ENCODE peak calls at places on chromosomes 11 and 22, in six cellular contexts. K is IMR-90, U is H9, P is fibroblast of lung, H is astrocyte, D is GM23248. S is an unnamed sample. For H3K4me1, the result is how much of the 10 kb centered on the place peaks cover.

GRCh38 chr11:28526406-28526751 is 418.2 kb downstream of the METTL15 start:
- DNase-seq in K (peak), U (no peak), P (peak), H (no peak), D (peak), S (no peak)

GRCh38 chr11:122981388-122982264 is at the start of gene BSX:
- DNase-seq in K (peak), U (peak), P (peak), H (peak), D (peak), S (peak)

GRCh38 chr22:24473278-24473677 is 21.9 kb upstream of the UPB1 start:
- DNase-seq in K (no peak), U (no peak), P (no peak), H (no peak), D (no peak), S (no peak)

GRCh38 chr11:6607190-6607635 is 3.6 kb downstream of the ILK start:
- DNase-seq in K (no peak), U (no peak), P (peak), H (peak), D (no peak), S (no peak)

GRCh38 chr11:132475046-132475445 is 1057.3 kb downstream of the OPCML start:
- DNase-seq in K (no peak), U (no peak), P (peak), H (peak), D (peak), S (no peak)

GRCh38 chr22:29747832-29748231 is 19.0 kb downstream of the ZMAT5 start:
- DNase-seq in K (no peak), U (no peak), P (no peak), H (no peak), D (no peak), S (no peak)

GRCh38 chr11:68763181-68763721 is 11.9 kb upstream of the TESMIN start:
- DNase-seq in K (no peak), U (no peak), P (no peak), H (no peak), D (no peak), S (no peak)

GRCh38 chr22:19270873-19271272 is 20.6 kb downstream of the CLTCL1 start:
- DNase-seq in K (no peak), U (no peak), P (no peak), H (no peak), D (no peak), S (no peak)

GRCh38 chr22:46084376-46084775 is 66.0 kb upstream of the PPARA start:
- DNase-seq in K (no peak), U (no peak), P (no peak), H (no peak), D (no peak), S (no peak)

GRCh38 chr11:57180964-57181363 is 789 bp upstream of the LRRC55 start:
- DNase-seq in K (no peak), U (no peak), P (no peak), H (no peak), D (no peak), S (no peak)

GRCh38 chr11:7826316-7826715 is 29.6 kb upstream of the OR5P2 start:
- DNase-seq in K (no peak), U (no peak), P (no peak), H (no peak), D (no peak), S (no peak)

GRCh38 chr11:74725701-74726100 is 5.5 kb downstream of the CHRDL2 start:
- DNase-seq in K (peak), U (no peak), P (no peak), H (no peak), D (no peak), S (no peak)

GRCh38 chr11:101738494-101738893 is 154.7 kb upstream of the TRPC6 start:
- DNase-seq in K (no peak), U (no peak), P (no peak), H (no peak), D (no peak), S (no peak)

GRCh38 chr11:72834905-72835304 is 20.7 kb downstream of the ATG16L2 start:
- DNase-seq in K (no peak), U (no peak), P (no peak), H (no peak), D (no peak), S (no peak)

GRCh38 chr11:131998020-131998419 is 627.6 kb downstream of the NTM start:
- DNase-seq in K (no peak), U (no peak), P (no peak), H (no peak), D (no peak), S (no peak)

GRCh38 chr11:69680688-69681087 is 5.5 kb upstream of the LTO1 start:
- DNase-seq in K (no peak), U (no peak), P (no peak), H (no peak), D (no peak), S (no peak)

GRCh38 chr22:20530368-20531153 is 23.2 kb downstream of the MED15 start:
- DNase-seq in K (peak), U (no peak), P (peak), H (peak), D (peak), S (peak)

GRCh38 chr22:37243402-37244113 is 511 bp downstream of the RAC2 start:
- DNase-seq in K (no peak), U (no peak), P (no peak), H (no peak), D (no peak), S (no peak)

GRCh38 chr22:20803696-20804324 is 29.9 kb downstream of the SERPIND1 start:
- DNase-seq in K (peak), U (peak), P (peak), H (no peak), D (peak), S (peak)

GRCh38 chr11:122871302-122871701 is 11.3 kb upstream of the JHY start:
- DNase-seq in K (no peak), U (no peak), P (no peak), H (no peak), D (no peak), S (no peak)

GRCh38 chr11:46290598-46291309 is 13.3 kb downstream of the CREB3L1 start:
- DNase-seq in K (peak), U (peak), P (peak), H (peak), D (peak), S (peak)

GRCh38 chr11:84526250-84526649 is 1100.9 kb downstream of the DLG2 start:
- DNase-seq in K (no peak), U (no peak), P (no peak), H (no peak), D (peak), S (peak)

GRCh38 chr22:31841029-31841827 is 87.4 kb downstream of the DEPDC5 start:
- DNase-seq in K (no peak), U (no peak), P (no peak), H (no peak), D (no peak), S (no peak)

GRCh38 chr22:46455453-46455852 is 82.0 kb downstream of the CELSR1 start:
- DNase-seq in K (no peak), U (no peak), P (no peak), H (no peak), D (no peak), S (no peak)

GRCh38 chr11:69321877-69322350 is 28.0 kb downstream of the MYEOV start:
- DNase-seq in K (peak), U (no peak), P (peak), H (peak), D (peak), S (peak)

GRCh38 chr11:128052912-128053641 is 534.3 kb downstream of the ETS1 start:
- DNase-seq in K (peak), U (no peak), P (peak), H (peak), D (peak), S (peak)

GRCh38 chr22:37068859-37069258 is 17.3 kb downstream of the KCTD17 start:
- DNase-seq in K (no peak), U (peak), P (no peak), H (no peak), D (peak), S (no peak)

GRCh38 chr11:1888811-1889526 is 2.7 kb downstream of the PRR33 start:
- DNase-seq in K (no peak), U (no peak), P (no peak), H (no peak), D (no peak), S (no peak)

GRCh38 chr22:37210041-37210803 is 2.1 kb downstream of the SSTR3 start:
- DNase-seq in K (no peak), U (no peak), P (no peak), H (no peak), D (no peak), S (no peak)

GRCh38 chr11:69427337-69427736 is 54.1 kb upstream of the LINC01488 start:
- DNase-seq in K (no peak), U (no peak), P (no peak), H (no peak), D (no peak), S (no peak)

GRCh38 chr11:62494246-62494645 is 52.4 kb downstream of the AHNAK start:
- DNase-seq in K (no peak), U (no peak), P (no peak), H (no peak), D (no peak), S (no peak)

GRCh38 chr11:109963101-109963500 is 130.1 kb upstream of the ZC3H12C start:
- DNase-seq in K (no peak), U (no peak), P (no peak), H (no peak), D (no peak), S (no peak)

GRCh38 chr11:111414267-111414931 is 35.3 kb upstream of the POU2AF1 start:
- DNase-seq in K (no peak), U (no peak), P (no peak), H (no peak), D (no peak), S (no peak)

GRCh38 chr11:117143390-117143789 is 697 bp upstream of the PAFAH1B2 start:
- DNase-seq in K (peak), U (no peak), P (peak), H (peak), D (peak), S (peak)

GRCh38 chr11:8768625-8769333 is 86.2 kb downstream of the RPL27A start:
- DNase-seq in K (peak), U (no peak), P (peak), H (peak), D (peak), S (peak)

DNA sequence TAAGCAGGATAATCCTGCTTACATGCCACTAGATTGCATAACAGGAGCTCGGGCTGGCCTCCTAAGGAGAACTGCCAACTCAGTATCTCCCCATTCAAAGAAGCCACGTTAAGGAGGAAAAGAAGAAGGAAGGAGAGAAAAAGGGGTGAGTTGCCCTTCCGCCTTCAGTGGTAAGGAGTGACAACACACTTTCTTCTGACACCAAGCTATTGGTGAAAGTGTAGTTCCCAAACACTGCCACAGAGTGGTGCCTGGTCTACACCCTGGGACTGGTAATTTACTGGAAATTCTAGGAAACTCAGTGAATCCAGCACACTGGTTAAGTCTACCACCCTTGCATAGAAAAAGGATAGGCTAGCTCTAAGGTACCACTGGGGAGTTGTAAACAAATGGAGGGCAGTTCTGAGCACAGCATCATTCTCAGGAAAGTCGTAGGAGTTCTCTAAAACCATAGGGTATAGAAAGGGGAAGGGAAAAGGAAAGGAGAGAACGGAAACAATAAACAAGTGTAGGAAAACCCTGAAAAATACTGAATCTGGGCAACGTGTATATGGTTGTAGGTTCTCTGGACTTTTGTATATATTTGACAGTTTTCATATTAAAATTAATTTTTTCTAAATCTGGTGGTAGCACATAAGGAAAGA is 58.2 kb downstream of the RRAS2 start:
- DNase-seq in K (peak), U (peak), P (peak), H (peak), D (peak), S (peak)
- H3K4me1 ChIP-seq in K (under half), U (under half), P (under half), H (under half), D (half or more), S (under half)

DNA sequence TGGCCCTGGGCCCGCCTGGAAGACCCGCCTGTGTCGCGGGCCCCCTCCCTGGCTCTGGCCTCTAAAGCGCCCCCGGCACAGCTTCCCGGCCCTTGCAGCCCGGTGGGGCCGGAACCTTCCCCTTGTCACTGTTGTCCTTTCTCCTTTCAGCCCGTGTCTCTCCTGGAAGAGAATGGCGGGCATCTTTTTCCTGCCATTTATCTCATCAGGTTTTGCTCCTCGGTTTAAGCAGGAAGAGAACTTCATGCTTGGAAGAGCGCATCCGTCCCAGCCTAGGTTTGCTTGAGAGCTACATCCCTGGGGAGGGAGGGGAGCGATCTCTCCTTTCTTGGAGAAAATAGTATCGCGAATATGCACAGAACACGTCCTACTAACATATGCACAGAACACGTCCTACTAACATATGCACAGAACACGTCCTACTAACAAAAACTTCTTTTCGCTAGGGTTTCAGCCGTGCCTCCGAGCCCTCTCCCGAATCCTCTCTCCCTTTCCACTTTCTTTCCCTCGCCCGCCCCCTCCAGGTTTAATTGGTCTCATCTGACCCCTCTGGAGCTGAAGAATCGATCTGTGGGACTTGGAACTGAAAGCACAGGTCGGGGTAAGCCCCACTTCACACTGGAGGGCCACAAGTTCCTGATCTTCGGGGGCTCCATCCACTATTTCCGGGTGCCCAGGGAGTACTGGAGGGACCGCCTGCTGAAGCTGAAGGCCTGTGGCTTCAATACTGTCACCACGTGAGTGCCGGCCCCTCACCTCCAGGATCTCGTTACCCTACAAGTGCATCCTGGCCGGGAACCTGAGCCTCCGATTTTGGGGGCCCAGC is 1.2 kb downstream of the GLB1L3 start:
- DNase-seq in K (no peak), U (peak), P (no peak), H (no peak), D (peak), S (no peak)
- H3K9ac ChIP-seq in K (no peak), U (no peak), P (no peak), H (no peak), D (no peak), S (no peak)

GRCh38 chr22:48840112-48840949 is 987.3 kb downstream of the BRD1 start:
- DNase-seq in K (no peak), U (no peak), P (no peak), H (no peak), D (no peak), S (no peak)

GRCh38 chr22:48842583-48842945 is 985.1 kb downstream of the BRD1 start:
- DNase-seq in K (no peak), U (no peak), P (no peak), H (no peak), D (no peak), S (no peak)

GRCh38 chr22:48842976-48843375 is 984.7 kb downstream of the BRD1 start:
- DNase-seq in K (no peak), U (no peak), P (no peak), H (no peak), D (no peak), S (no peak)

GRCh38 chr22:48843640-48844039 is 984.0 kb downstream of the BRD1 start:
- DNase-seq in K (no peak), U (no peak), P (no peak), H (no peak), D (no peak), S (no peak)

GRCh38 chr22:48841881-48842582 is 985.6 kb downstream of the BRD1 start:
- DNase-seq in K (no peak), U (no peak), P (no peak), H (no peak), D (no peak), S (no peak)
- H3K4me2 ChIP-seq in K (no peak), U (no peak), P (no peak), H (no peak), D (no peak), S (no peak)

GRCh38 chr11:86809561-86809960 is 9.2 kb downstream of the PRSS23 start:
- DNase-seq in K (no peak), U (no peak), P (no peak), H (no peak), D (no peak), S (no peak)

GRCh38 chr11:86806903-86807302 is 6.6 kb downstream of the PRSS23 start:
- DNase-seq in K (no peak), U (no peak), P (no peak), H (no peak), D (no peak), S (no peak)

GRCh38 chr11:86805873-86806310 is 5.5 kb downstream of the PRSS23 start:
- DNase-seq in K (no peak), U (no peak), P (no peak), H (no peak), D (peak), S (peak)

GRCh38 chr11:86804871-86805415 is 4.6 kb downstream of the PRSS23 start:
- DNase-seq in K (no peak), U (no peak), P (no peak), H (no peak), D (peak), S (no peak)

GRCh38 chr11:86807356-86807755 is 7.0 kb downstream of the PRSS23 start:
- DNase-seq in K (no peak), U (no peak), P (no peak), H (no peak), D (no peak), S (no peak)
- H3K4me1 ChIP-seq in K (under half), U (under half), P (under half), H (under half), D (half or more), S (under half)

GRCh38 chr22:35781898-35782297 is 64.2 kb downstream of the APOL5 start:
- DNase-seq in K (no peak), U (no peak), P (no peak), H (no peak), D (no peak), S (no peak)

GRCh38 chr22:35775339-35775738 is 57.7 kb downstream of the APOL5 start:
- DNase-seq in K (no peak), U (no peak), P (no peak), H (no peak), D (no peak), S (no peak)

GRCh38 chr22:35782504-35782903 is 64.8 kb downstream of the APOL5 start:
- DNase-seq in K (no peak), U (no peak), P (peak), H (peak), D (peak), S (no peak)

GRCh38 chr22:35777335-35777975 is 59.8 kb downstream of the APOL5 start:
- DNase-seq in K (peak), U (no peak), P (peak), H (peak), D (peak), S (peak)
- H3K9ac ChIP-seq in K (no peak), U (no peak), P (no peak), H (peak), D (peak), S (peak)

DNA sequence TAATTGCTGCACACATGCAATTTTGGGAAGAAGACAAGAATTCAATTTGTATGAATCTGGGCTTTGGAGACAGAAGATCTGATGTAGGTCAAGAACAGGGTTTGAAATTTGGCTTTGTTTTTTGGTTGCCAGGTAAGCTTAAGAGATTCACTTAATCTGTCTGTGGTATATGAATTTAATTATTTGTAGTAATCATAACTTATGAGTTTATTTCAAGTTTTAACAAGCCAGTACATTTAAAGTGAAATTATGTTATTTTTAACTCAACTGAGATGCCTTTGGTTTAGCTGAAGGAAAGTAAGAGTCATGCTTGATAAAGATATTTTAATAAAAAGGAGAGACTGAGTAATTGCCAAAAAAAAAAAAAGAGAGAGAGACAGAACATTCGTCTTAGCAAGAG is 384.1 kb downstream of the LUZP2 start:
- DNase-seq in K (no peak), U (no peak), P (no peak), H (peak), D (no peak), S (no peak)
- H3K4me2 ChIP-seq in K (no peak), U (no peak), P (no peak), H (no peak), D (no peak), S (no peak)

GRCh38 chr11:126156814-126157213 is 54.6 kb downstream of the RPUSD4 start:
- DNase-seq in K (no peak), U (no peak), P (no peak), H (no peak), D (no peak), S (no peak)
- H3K4me1 ChIP-seq in K (under half), U (under half), P (under half), H (under half), D (under half), S (under half)

GRCh38 chr11:118791961-118792578 is 1.1 kb upstream of the DDX6 start:
- DNase-seq in K (no peak), U (peak), P (no peak), H (no peak), D (peak), S (peak)
- H3K9ac ChIP-seq in K (peak), U (peak), P (peak), H (peak), D (peak), S (peak)

DNA sequence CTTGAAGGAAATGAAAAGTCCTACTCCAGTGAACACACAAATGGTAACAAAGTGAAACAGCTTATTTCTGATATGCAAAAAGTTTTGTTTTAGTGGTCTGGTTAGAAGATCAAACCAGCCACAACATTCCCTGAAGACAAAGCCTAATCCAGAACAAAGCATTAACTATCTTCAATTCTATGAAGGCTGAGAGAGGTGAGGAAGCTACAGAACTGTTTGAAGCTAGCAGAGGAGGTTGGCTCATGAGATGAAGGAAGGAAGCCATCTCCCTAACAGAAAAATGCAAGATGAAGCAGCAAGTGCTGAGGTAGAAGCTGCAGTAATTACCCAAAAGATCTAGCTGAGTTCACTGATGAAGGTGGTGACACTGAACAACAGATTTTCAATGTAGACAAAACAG is 168.4 kb downstream of the IGLL1 start:
- DNase-seq in K (no peak), U (no peak), P (no peak), H (no peak), D (no peak), S (no peak)
- H3K4me2 ChIP-seq in K (no peak), U (no peak), P (no peak), H (no peak), D (no peak), S (no peak)

GRCh38 chr11:19679952-19680823 is 32.4 kb upstream of the NAV2 start:
- DNase-seq in K (peak), U (peak), P (peak), H (peak), D (peak), S (peak)
- H3K4me1 ChIP-seq in K (under half), U (under half), P (under half), H (under half), D (under half), S (under half)